ENCODE peak calls at places on chromosomes 16 and 17, in seven cellular contexts. One of them, this sample, is unnamed.

GRCh38 chr17:75891605-75892555 is 4.9 kb downstream of the TRIM65 start:
- DNase-seq in left ventricle myocardium inferior: no peak
- DNase-seq in aorta: peak; percentile 46
- DNase-seq in colonic mucosa: no peak
- DNase-seq in H9: no peak
- DNase-seq in AG04450: no peak
- DNase-seq in fibroblast of lung: no peak
- DNase-seq in this sample: no peak

GRCh38 chr17:8629371-8630226 is 926 bp downstream of the MYH10 start:
- DNase-seq in left ventricle myocardium inferior: peak; percentile 40
- DNase-seq in aorta: peak; percentile 59
- DNase-seq in colonic mucosa: peak; percentile 32
- DNase-seq in H9: peak; percentile 63
- DNase-seq in AG04450: no peak
- DNase-seq in fibroblast of lung: peak; percentile 31
- DNase-seq in this sample: no peak

GRCh38 chr17:2883544-2884203 is 87.4 kb downstream of the RAP1GAP2 start:
- DNase-seq in left ventricle myocardium inferior: peak; percentile 38
- DNase-seq in aorta: no peak
- DNase-seq in colonic mucosa: no peak
- DNase-seq in H9: no peak
- DNase-seq in AG04450: no peak
- DNase-seq in fibroblast of lung: peak; percentile 59
- DNase-seq in this sample: no peak

GRCh38 chr16:66894948-66895696 is 14.8 kb downstream of the PDP2 start:
- DNase-seq in left ventricle myocardium inferior: peak; percentile 63
- DNase-seq in aorta: peak; percentile 79
- DNase-seq in colonic mucosa: peak; percentile 86
- DNase-seq in H9: peak; percentile 69
- DNase-seq in AG04450: no peak
- DNase-seq in fibroblast of lung: peak; percentile 81
- DNase-seq in this sample: peak; percentile 26

GRCh38 chr16:8590161-8590688 is at the start of gene TMEM114:
- DNase-seq in left ventricle myocardium inferior: no peak
- DNase-seq in aorta: no peak
- DNase-seq in colonic mucosa: no peak
- DNase-seq in H9: peak; percentile 54
- DNase-seq in AG04450: no peak
- DNase-seq in fibroblast of lung: no peak
- DNase-seq in this sample: no peak

GRCh38 chr16:89383095-89384003 is 107.0 kb downstream of the ANKRD11 start:
- DNase-seq in left ventricle myocardium inferior: peak; percentile 49
- DNase-seq in aorta: no peak
- DNase-seq in colonic mucosa: peak; percentile 79
- DNase-seq in H9: peak; percentile 70
- DNase-seq in AG04450: no peak
- DNase-seq in fibroblast of lung: no peak
- DNase-seq in this sample: no peak

GRCh38 chr17:45705123-45706009 is 78.8 kb upstream of the CRHR1 start:
- DNase-seq in left ventricle myocardium inferior: no peak
- DNase-seq in aorta: no peak
- DNase-seq in colonic mucosa: no peak
- DNase-seq in H9: no peak
- DNase-seq in AG04450: no peak
- DNase-seq in fibroblast of lung: no peak
- DNase-seq in this sample: peak; percentile 93

GRCh38 chr17:50601789-50602375 is 32.8 kb upstream of the ABCC3 start:
- DNase-seq in left ventricle myocardium inferior: no peak
- DNase-seq in aorta: no peak
- DNase-seq in colonic mucosa: no peak
- DNase-seq in H9: no peak
- DNase-seq in AG04450: no peak
- DNase-seq in fibroblast of lung: no peak
- DNase-seq in this sample: no peak

GRCh38 chr16:17273142-17273561 is 197.6 kb downstream of the XYLT1 start:
- DNase-seq in left ventricle myocardium inferior: no peak
- DNase-seq in aorta: no peak
- DNase-seq in colonic mucosa: no peak
- DNase-seq in H9: no peak
- DNase-seq in AG04450: peak; percentile 76
- DNase-seq in fibroblast of lung: peak; percentile 90
- DNase-seq in this sample: peak; percentile 75

GRCh38 chr17:4199818-4200402 is 56.9 kb downstream of the CYB5D2 start:
- DNase-seq in left ventricle myocardium inferior: no peak
- DNase-seq in aorta: no peak
- DNase-seq in colonic mucosa: no peak
- DNase-seq in H9: peak; percentile 58
- DNase-seq in AG04450: no peak
- DNase-seq in fibroblast of lung: peak; percentile 51
- DNase-seq in this sample: no peak

GRCh38 chr17:68763551-68763950 is 162.4 kb upstream of the FAM20A start:
- DNase-seq in left ventricle myocardium inferior: no peak
- DNase-seq in aorta: no peak
- DNase-seq in colonic mucosa: no peak
- DNase-seq in H9: no peak
- DNase-seq in AG04450: no peak
- DNase-seq in fibroblast of lung: no peak
- DNase-seq in this sample: peak; percentile 10

GRCh38 chr16:78817442-78817829 is 718.0 kb downstream of the WWOX start:
- DNase-seq in left ventricle myocardium inferior: no peak
- DNase-seq in aorta: no peak
- DNase-seq in colonic mucosa: no peak
- DNase-seq in H9: no peak
- DNase-seq in AG04450: no peak
- DNase-seq in fibroblast of lung: no peak
- DNase-seq in this sample: no peak

GRCh38 chr16:10945065-10945787 is 862 bp downstream of the CLEC16A start:
- DNase-seq in left ventricle myocardium inferior: no peak
- DNase-seq in aorta: no peak
- DNase-seq in colonic mucosa: no peak
- DNase-seq in H9: no peak
- DNase-seq in AG04450: no peak
- DNase-seq in fibroblast of lung: no peak
- DNase-seq in this sample: no peak

GRCh38 chr17:80673152-80673920 is 128.7 kb downstream of the RPTOR start:
- DNase-seq in left ventricle myocardium inferior: no peak
- DNase-seq in aorta: no peak
- DNase-seq in colonic mucosa: no peak
- DNase-seq in H9: no peak
- DNase-seq in AG04450: no peak
- DNase-seq in fibroblast of lung: peak; percentile 58
- DNase-seq in this sample: no peak

GRCh38 chr16:71542377-71542776 is 16.2 kb downstream of the CHST4 start:
- DNase-seq in left ventricle myocardium inferior: peak; percentile 18
- DNase-seq in aorta: peak; percentile 61
- DNase-seq in colonic mucosa: peak; percentile 68
- DNase-seq in H9: peak; percentile 83
- DNase-seq in AG04450: no peak
- DNase-seq in fibroblast of lung: peak; percentile 6
- DNase-seq in this sample: no peak

GRCh38 chr17:1108560-1108809 is 71.3 kb downstream of the ABR start:
- DNase-seq in left ventricle myocardium inferior: no peak
- DNase-seq in aorta: peak; percentile 59
- DNase-seq in colonic mucosa: no peak
- DNase-seq in H9: no peak
- DNase-seq in AG04450: no peak
- DNase-seq in fibroblast of lung: no peak
- DNase-seq in this sample: no peak

GRCh38 chr17:1108810-1109605 is 70.8 kb downstream of the ABR start:
- DNase-seq in left ventricle myocardium inferior: peak; percentile 78
- DNase-seq in aorta: peak; percentile 84
- DNase-seq in colonic mucosa: peak; percentile 57
- DNase-seq in H9: no peak
- DNase-seq in AG04450: no peak
- DNase-seq in fibroblast of lung: peak; percentile 61
- DNase-seq in this sample: no peak

GRCh38 chr17:1107083-1107776 is 72.6 kb downstream of the ABR start:
- DNase-seq in left ventricle myocardium inferior: no peak
- DNase-seq in aorta: no peak
- DNase-seq in colonic mucosa: no peak
- DNase-seq in H9: no peak
- DNase-seq in AG04450: no peak
- DNase-seq in fibroblast of lung: no peak
- DNase-seq in this sample: no peak

GRCh38 chr17:1109606-1110523 is 69.9 kb downstream of the ABR start:
- DNase-seq in left ventricle myocardium inferior: no peak
- DNase-seq in aorta: peak; percentile 74
- DNase-seq in colonic mucosa: peak; percentile 92
- DNase-seq in H9: peak; percentile 75
- DNase-seq in AG04450: no peak
- DNase-seq in fibroblast of lung: no peak
- DNase-seq in this sample: no peak

DNA sequence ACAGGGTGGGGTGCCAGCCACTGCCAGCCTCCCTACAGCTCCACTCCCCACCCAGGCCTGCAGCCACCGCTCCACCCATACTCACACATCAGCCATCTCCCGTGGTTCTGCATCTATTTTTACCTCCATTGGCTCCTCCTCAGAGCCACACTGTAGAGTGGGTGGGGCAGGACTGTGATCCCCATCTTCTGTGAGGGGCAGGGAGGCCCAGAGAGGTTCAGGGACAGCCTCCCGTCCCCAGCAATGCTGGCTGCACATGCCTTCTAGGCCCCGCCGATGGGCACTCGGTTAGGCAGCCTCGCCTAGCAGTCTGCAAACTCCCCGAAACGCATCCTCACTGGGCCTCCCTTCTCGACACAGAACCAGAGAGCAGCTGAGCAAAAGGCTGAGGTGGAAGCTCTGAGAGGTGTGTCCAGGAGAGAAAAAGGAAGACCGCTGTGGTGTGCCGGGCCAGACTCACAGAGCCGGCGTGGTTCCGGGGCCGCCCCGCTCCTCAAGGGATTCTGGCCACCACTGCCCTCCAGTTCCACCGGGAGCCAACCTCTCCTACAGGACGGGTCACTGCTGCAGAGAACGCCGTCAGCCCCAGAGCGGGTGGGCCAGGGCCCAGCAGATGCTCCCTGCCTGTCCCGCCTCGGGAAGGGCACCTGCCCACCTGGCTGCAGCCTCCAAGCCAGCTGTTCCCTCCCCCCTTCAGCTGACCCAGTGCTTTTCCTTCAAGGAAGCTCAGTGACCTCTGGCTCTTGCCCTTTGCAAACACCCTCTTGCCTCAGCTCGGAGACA is 71.8 kb downstream of the ABR start:
- DNase-seq in left ventricle myocardium inferior: no peak
- DNase-seq in aorta: no peak
- DNase-seq in colonic mucosa: peak; percentile 81
- DNase-seq in H9: peak; percentile 66
- DNase-seq in AG04450: no peak
- DNase-seq in fibroblast of lung: no peak
- DNase-seq in this sample: no peak
- H3K27ac ChIP-seq in left ventricle myocardium inferior: peak overlapping the region; percentile 98
- H3K27ac ChIP-seq in aorta: peak overlapping the region; percentile 70
- H3K27ac ChIP-seq in colonic mucosa: peak overlapping the region; percentile 96
- H3K27ac ChIP-seq in H9: no peak overlapping the region
- H3K27ac ChIP-seq in AG04450: no peak overlapping the region
- H3K27ac ChIP-seq in fibroblast of lung: peak overlapping the region; percentile 57
- H3K27ac ChIP-seq in this sample: peak overlapping the region; percentile 57

GRCh38 chr17:40104570-40105471 is 4.4 kb upstream of the NR1D1 start:
- DNase-seq in left ventricle myocardium inferior: peak; percentile 12
- DNase-seq in aorta: no peak
- DNase-seq in colonic mucosa: no peak
- DNase-seq in H9: no peak
- DNase-seq in AG04450: no peak
- DNase-seq in fibroblast of lung: no peak
- DNase-seq in this sample: peak; percentile 64

GRCh38 chr17:40103082-40103741 is 2.8 kb upstream of the NR1D1 start:
- DNase-seq in left ventricle myocardium inferior: peak; percentile 14
- DNase-seq in aorta: no peak
- DNase-seq in colonic mucosa: peak; percentile 85
- DNase-seq in H9: peak; percentile 61
- DNase-seq in AG04450: no peak
- DNase-seq in fibroblast of lung: no peak
- DNase-seq in this sample: no peak

GRCh38 chr17:40101367-40102210 is 1.2 kb upstream of the NR1D1 start:
- DNase-seq in left ventricle myocardium inferior: peak; percentile 15
- DNase-seq in aorta: no peak
- DNase-seq in colonic mucosa: no peak
- DNase-seq in H9: no peak
- DNase-seq in AG04450: no peak
- DNase-seq in fibroblast of lung: no peak
- DNase-seq in this sample: no peak

GRCh38 chr17:40106089-40106759 is 5.8 kb upstream of the NR1D1 start:
- DNase-seq in left ventricle myocardium inferior: peak; percentile 5
- DNase-seq in aorta: no peak
- DNase-seq in colonic mucosa: no peak
- DNase-seq in H9: no peak
- DNase-seq in AG04450: no peak
- DNase-seq in fibroblast of lung: no peak
- DNase-seq in this sample: no peak

DNA sequence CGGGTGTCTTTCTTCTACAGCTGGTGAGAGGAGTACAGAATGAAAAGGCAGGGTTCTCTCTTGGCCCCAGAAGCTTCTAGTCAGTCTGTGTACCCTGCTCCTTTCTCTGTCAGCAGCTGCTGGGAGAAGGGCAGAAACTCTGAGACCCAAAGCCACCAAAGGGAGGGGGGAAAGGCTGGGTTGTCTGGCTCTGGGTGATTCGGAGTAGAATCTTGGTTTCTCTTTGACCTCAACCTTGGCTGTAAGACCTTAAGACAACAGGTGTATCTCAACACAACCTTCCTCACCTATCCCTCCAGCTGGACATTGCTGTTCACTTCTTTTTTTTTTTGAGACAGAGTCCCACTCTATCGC is 3.3 kb upstream of the NR1D1 start:
- DNase-seq in left ventricle myocardium inferior: no peak
- DNase-seq in aorta: no peak
- DNase-seq in colonic mucosa: no peak
- DNase-seq in H9: no peak
- DNase-seq in AG04450: no peak
- DNase-seq in fibroblast of lung: no peak
- DNase-seq in this sample: no peak
- H3K27ac ChIP-seq in left ventricle myocardium inferior: peak overlapping the region; percentile 100
- H3K27ac ChIP-seq in aorta: no peak overlapping the region
- H3K27ac ChIP-seq in colonic mucosa: peak overlapping the region; percentile 94
- H3K27ac ChIP-seq in H9: no peak overlapping the region
- H3K27ac ChIP-seq in AG04450: no peak overlapping the region
- H3K27ac ChIP-seq in fibroblast of lung: no peak overlapping the region
- H3K27ac ChIP-seq in this sample: no peak overlapping the region

GRCh38 chr16:53745753-53746258 is 41.9 kb downstream of the FTO start:
- DNase-seq in left ventricle myocardium inferior: no peak
- DNase-seq in aorta: no peak
- DNase-seq in colonic mucosa: no peak
- DNase-seq in H9: no peak
- DNase-seq in AG04450: no peak
- DNase-seq in fibroblast of lung: peak; percentile 21
- DNase-seq in this sample: no peak
- H3K27ac ChIP-seq in left ventricle myocardium inferior: no peak overlapping the region
- H3K27ac ChIP-seq in aorta: no peak overlapping the region
- H3K27ac ChIP-seq in colonic mucosa: no peak overlapping the region
- H3K27ac ChIP-seq in H9: no peak overlapping the region
- H3K27ac ChIP-seq in AG04450: no peak overlapping the region
- H3K27ac ChIP-seq in fibroblast of lung: no peak overlapping the region
- H3K27ac ChIP-seq in this sample: peak overlapping the region; percentile 81

DNA sequence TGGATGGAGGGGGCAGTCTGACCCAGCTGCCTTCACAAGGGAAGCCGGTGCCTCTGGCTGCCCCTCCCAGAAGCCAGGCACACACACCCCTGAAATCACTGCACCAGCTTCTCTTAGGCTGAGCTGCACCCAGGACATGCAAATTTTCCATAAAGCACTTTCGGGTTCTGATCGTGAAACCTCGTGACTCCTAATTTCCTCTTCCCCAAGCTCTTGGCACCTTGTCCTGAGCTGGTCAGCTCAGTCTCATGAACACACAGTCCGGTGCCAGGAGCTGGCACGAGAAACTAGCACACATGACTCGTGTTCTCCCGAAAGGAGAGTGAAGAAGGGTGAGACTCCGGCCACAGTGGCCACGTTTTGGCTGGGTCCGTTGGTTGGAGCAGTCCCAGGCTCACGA is 9.0 kb upstream of the ABR start:
- DNase-seq in left ventricle myocardium inferior: peak; percentile 81
- DNase-seq in aorta: peak; percentile 95
- DNase-seq in colonic mucosa: peak; percentile 72
- DNase-seq in H9: no peak
- DNase-seq in AG04450: no peak
- DNase-seq in fibroblast of lung: peak; percentile 77
- DNase-seq in this sample: no peak
- H3K27ac ChIP-seq in left ventricle myocardium inferior: peak overlapping the region; percentile 69
- H3K27ac ChIP-seq in aorta: no peak overlapping the region
- H3K27ac ChIP-seq in colonic mucosa: no peak overlapping the region
- H3K27ac ChIP-seq in H9: no peak overlapping the region
- H3K27ac ChIP-seq in AG04450: no peak overlapping the region
- H3K27ac ChIP-seq in fibroblast of lung: no peak overlapping the region
- H3K27ac ChIP-seq in this sample: no peak overlapping the region